ENCODE peak calls at places on chromosomes 7 and 10, in ten cellular contexts. I is AG10803, W is AG08396, R is brain pericyte, Y is GM23248, E is colonic mucosa, A is 8988T, C is aorta, V is uterus, K is mucosa of descending colon. Z is an unnamed sample.

GRCh38 chr7:93097388-93097787 is 20.4 kb downstream of the SAMD9 start:
- DNase-seq in C (no peak), Y (no peak), K (no peak), E (no peak), A (no peak), I (no peak), V (no peak), W (no peak), R (no peak), Z (no peak)

GRCh38 chr7:55144333-55144954 is 125.6 kb downstream of the EGFR start:
- DNase-seq in C (no peak), R (no peak), V (no peak), W (no peak), E (no peak), I (no peak), A (no peak), K (no peak), Y (no peak), Z (no peak)

GRCh38 chr7:23212395-23212794 is 30.5 kb downstream of the NUP42 start:
- DNase-seq in R (no peak), V (no peak), I (no peak), W (no peak), C (no peak), E (no peak), K (no peak), A (no peak), Y (no peak), Z (no peak)

GRCh38 chr10:89301721-89302445 is at the start of gene IFIT2:
- DNase-seq in K (peak; percentile 59), I (peak; percentile 79), C (peak; percentile 55), A (no peak), E (peak; percentile 53), V (peak; percentile 41), Y (peak; percentile 87), W (peak; percentile 46), R (no peak), Z (no peak)

GRCh38 chr7:14747701-14748100 is 154.8 kb downstream of the DGKB start:
- DNase-seq in E (no peak), I (no peak), V (no peak), Y (no peak), W (no peak), C (no peak), K (no peak), R (no peak), A (no peak), Z (no peak)

GRCh38 chr10:75043256-75044121 is 68.0 kb upstream of the SAMD8 start:
- DNase-seq in R (no peak), A (peak; percentile 57), I (no peak), V (no peak), K (peak; percentile 22), Y (no peak), C (no peak), E (no peak), W (no peak), Z (no peak)

GRCh38 chr7:94289071-94289470 is 105.6 kb upstream of the COL1A2 start:
- DNase-seq in Y (peak; percentile 94), R (peak; percentile 61), W (peak; percentile 75), E (peak; percentile 48), C (peak; percentile 72), A (no peak), V (peak; percentile 72), I (peak; percentile 90), K (peak; percentile 67), Z (peak; percentile 64)

GRCh38 chr10:114726820-114727271 is 68.8 kb upstream of the ABLIM1 start:
- DNase-seq in K (no peak), I (no peak), W (no peak), C (no peak), E (no peak), Y (no peak), V (no peak), R (no peak), A (no peak), Z (no peak)

GRCh38 chr7:1033546-1034145 is 10.7 kb upstream of the GPR146 start:
- DNase-seq in R (no peak), K (no peak), Y (no peak), W (no peak), A (no peak), C (no peak), I (no peak), E (no peak), V (no peak), Z (no peak)

GRCh38 chr7:14714161-14714728 is 188.3 kb downstream of the DGKB start:
- DNase-seq in V (no peak), E (no peak), Y (no peak), R (no peak), K (no peak), A (no peak), W (no peak), C (no peak), I (no peak), Z (no peak)

GRCh38 chr10:86261933-86262665 is 104.5 kb downstream of the GRID1 start:
- DNase-seq in Y (peak; percentile 6), C (no peak), A (peak; percentile 82), E (no peak), I (no peak), W (no peak), K (peak; percentile 11), V (no peak), R (no peak), Z (peak; percentile 42)

GRCh38 chr10:132064771-132065437 is 842 bp upstream of the JAKMIP3 start:
- DNase-seq in Y (no peak), A (no peak), I (no peak), E (no peak), K (no peak), R (no peak), C (peak; percentile 34), V (no peak), W (no peak), Z (no peak)

GRCh38 chr10:944034-944831 is 12.7 kb upstream of the LARP4B start:
- DNase-seq in R (no peak), C (peak; percentile 87), V (peak; percentile 26), A (no peak), Y (peak; percentile 91), K (peak; percentile 35), I (peak; percentile 81), W (peak; percentile 66), E (no peak), Z (peak; percentile 59)

GRCh38 chr7:126696639-126697038 is 556.1 kb downstream of the GRM8 start:
- DNase-seq in C (no peak), I (no peak), V (no peak), R (no peak), K (peak; percentile 11), A (no peak), Y (no peak), E (no peak), W (no peak), Z (no peak)

GRCh38 chr7:87316846-87317545 is 28.5 kb upstream of the CROT start:
- DNase-seq in R (no peak), K (peak; percentile 31), I (peak; percentile 82), Y (peak; percentile 88), W (peak; percentile 60), C (no peak), V (no peak), E (no peak), A (no peak), Z (peak; percentile 70)

GRCh38 chr7:150403376-150404171 is 24.4 kb downstream of the ZNF775 start:
- DNase-seq in A (no peak), Y (no peak), W (no peak), C (no peak), R (no peak), E (no peak), I (no peak), K (no peak), V (no peak), Z (no peak)

GRCh38 chr10:69797959-69798358 is 3.7 kb upstream of the COL13A1 start:
- DNase-seq in Y (peak; percentile 31), R (no peak), W (no peak), V (no peak), E (no peak), A (no peak), I (no peak), C (no peak), K (no peak), Z (no peak)

GRCh38 chr7:41566581-41566980 is 136.3 kb downstream of the INHBA start:
- DNase-seq in A (no peak), K (no peak), E (no peak), Y (no peak), V (no peak), R (no peak), I (no peak), C (no peak), W (no peak), Z (no peak)

GRCh38 chr7:113000316-113001020 is 86.2 kb downstream of the GPR85 start:
- DNase-seq in E (no peak), V (no peak), C (no peak), W (no peak), R (no peak), K (no peak), A (no peak), I (no peak), Y (no peak), Z (no peak)

GRCh38 chr10:68871105-68871711 is 29.9 kb upstream of the DDX50 start:
- DNase-seq in V (no peak), R (no peak), Y (peak; percentile 59), A (no peak), K (no peak), W (no peak), C (no peak), E (no peak), I (peak; percentile 35), Z (no peak)

GRCh38 chr10:6231730-6232129 is 29.0 kb downstream of the PFKFB3 start:
- DNase-seq in V (no peak), C (no peak), W (no peak), E (no peak), I (no peak), Y (no peak), K (no peak), A (no peak), R (no peak), Z (no peak)

GRCh38 chr7:43694399-43694748 is 34.9 kb downstream of the COA1 start:
- DNase-seq in K (no peak), W (peak; percentile 51), E (no peak), A (no peak), I (peak; percentile 86), V (no peak), Y (peak; percentile 92), R (peak; percentile 26), C (no peak), Z (no peak)

GRCh38 chr7:101565601-101566209 is 63.4 kb downstream of the MYL10 start:
- DNase-seq in A (no peak), K (no peak), I (no peak), C (no peak), R (no peak), W (peak; percentile 1), Y (no peak), E (no peak), V (no peak), Z (no peak)

GRCh38 chr7:71775648-71776047 is 636.5 kb downstream of the CALN1 start:
- DNase-seq in A (no peak), K (no peak), R (no peak), E (no peak), W (no peak), V (no peak), C (no peak), I (peak; percentile 3), Y (peak; percentile 18), Z (peak; percentile 6)

GRCh38 chr7:55250313-55250712 is 114.8 kb upstream of the LANCL2 start:
- DNase-seq in K (peak; percentile 71), W (peak; percentile 31), V (no peak), E (peak; percentile 56), R (no peak), I (no peak), Y (peak; percentile 42), A (peak; percentile 35), C (no peak), Z (no peak)

GRCh38 chr10:14032406-14032998 is 298.2 kb downstream of the FRMD4A start:
- DNase-seq in E (no peak), R (no peak), K (no peak), W (no peak), C (no peak), Y (peak; percentile 17), V (no peak), I (no peak), A (no peak), Z (no peak)

GRCh38 chr10:69125554-69125953 is 1.6 kb downstream of the VPS26A start:
- DNase-seq in V (no peak), Y (no peak), R (no peak), C (no peak), K (no peak), E (no peak), A (no peak), I (no peak), W (no peak), Z (no peak)

GRCh38 chr10:47326927-47327330 is 4.7 kb downstream of the GDF2 start:
- DNase-seq in E (no peak), R (no peak), A (no peak), K (no peak), C (no peak), W (no peak), Y (no peak), V (no peak), I (no peak), Z (no peak)